ENCODE peak calls at places on chromosomes 5 and 9, in four cellular contexts. C is effector memory CD4-positive, alpha-beta T cell; R is anterior cingulate cortex; B is NCI-H2171. A is an unnamed sample.

GRCh38 chr9:133393399-133393798 is 17.2 kb downstream of the STKLD1 start:
- DNase-seq in R (no peak), C (no peak), B (no peak), A (no peak)

GRCh38 chr9:137454145-137454505 is 5.0 kb downstream of the NSMF start:
- DNase-seq in C (no peak), R (no peak), B (no peak), A (no peak)

GRCh38 chr5:180786398-180787005 is 16.1 kb downstream of the MGAT1 start:
- DNase-seq in B (no peak), R (no peak), C (no peak), A (no peak)

GRCh38 chr9:101485873-101486692 is 47.6 kb upstream of the RNF20 start:
- DNase-seq in C (no peak), R (no peak), B (peak; percentile 54), A (no peak)

GRCh38 chr9:131017067-131017466 is 8.1 kb downstream of the LAMC3 start:
- DNase-seq in B (no peak), R (no peak), C (no peak), A (no peak)

GRCh38 chr5:113202904-113203716 is 226.5 kb downstream of the DCP2 start:
- DNase-seq in C (no peak), B (no peak), R (no peak), A (no peak)

GRCh38 chr9:116368680-116369079 is 215.1 kb downstream of the PAPPA start:
- DNase-seq in C (no peak), R (no peak), B (no peak), A (no peak)

GRCh38 chr9:107991581-107991980 is 502.0 kb upstream of the KLF4 start:
- DNase-seq in C (no peak), B (no peak), R (peak; percentile 7), A (no peak)

GRCh38 chr5:119360905-119361605 is 5.2 kb downstream of the TNFAIP8 start:
- DNase-seq in R (no peak), B (no peak), C (no peak), A (no peak)

GRCh38 chr9:76571288-76572204 is 112.6 kb downstream of the GCNT1 start:
- DNase-seq in C (no peak), R (no peak), B (no peak), A (no peak)

GRCh38 chr9:136237486-136238341 is 7.9 kb downstream of the QSOX2 start:
- DNase-seq in C (no peak), B (no peak), R (no peak), A (no peak)

GRCh38 chr9:105681724-105682123 is 12.6 kb upstream of the TMEM38B start:
- DNase-seq in C (no peak), R (no peak), B (no peak), A (no peak)

GRCh38 chr9:17349816-17350215 is 215.0 kb downstream of the CNTLN start:
- DNase-seq in C (no peak), B (no peak), R (no peak), A (no peak)

GRCh38 chr5:57137401-57137800 is 36.5 kb upstream of the GPBP1 start:
- DNase-seq in C (no peak), R (no peak), B (no peak), A (no peak)

GRCh38 chr5:7927466-7928375 is 58.8 kb downstream of the MTRR start:
- DNase-seq in C (no peak), R (peak; percentile 8), B (peak; percentile 73), A (no peak)

GRCh38 chr5:60649288-60649917 is 50.6 kb downstream of the DEPDC1B start:
- DNase-seq in R (no peak), C (no peak), B (no peak), A (no peak)

GRCh38 chr5:84381501-84382362 is 2.9 kb downstream of the EDIL3 start:
- DNase-seq in C (no peak), R (no peak), B (no peak), A (no peak)

GRCh38 chr5:159975462-159976019 is 33.4 kb upstream of the TTC1 start:
- DNase-seq in C (no peak), B (no peak), R (no peak), A (no peak)

A was measured in effector CD8-positive, alpha-beta T cell.